ENCODE peak calls at places on chromosome 12, in six cellular contexts. S, U, E, F, R and M are unnamed samples.

GRCh38 chr12:56461235-56462159 is 6.9 kb upstream of the SPRYD4 start:
- DNase-seq in F (no peak), U (no peak), R (no peak), E (no peak), S (peak; percentile 8), M (no peak)

GRCh38 chr12:57237653-57237951 is 8.1 kb downstream of the SHMT2 start:
- DNase-seq in R (no peak), U (no peak), E (no peak), F (peak; percentile 49), S (no peak), M (no peak)

GRCh38 chr12:48668996-48669395 is 13.0 kb downstream of the KANSL2 start:
- DNase-seq in R (no peak), F (no peak), E (no peak), S (no peak), U (no peak), M (no peak)

GRCh38 chr12:45669093-45669492 is 60.4 kb upstream of the ARID2 start:
- DNase-seq in F (no peak), S (peak; percentile 69), U (no peak), E (no peak), R (no peak), M (no peak)

GRCh38 chr12:101839324-101840283 is 8.8 kb upstream of the GNPTAB start:
- DNase-seq in S (peak; percentile 70), F (no peak), R (peak; percentile 87), U (peak; percentile 80), E (no peak), M (peak; percentile 42)

GRCh38 chr12:46556105-46556559 is 183.6 kb upstream of the SLC38A2 start:
- DNase-seq in U (no peak), R (no peak), F (no peak), S (peak; percentile 96), E (no peak), M (no peak)

GRCh38 chr12:76450690-76451089 is 102.5 kb upstream of the BBS10 start:
- DNase-seq in E (no peak), U (no peak), F (no peak), S (peak; percentile 83), R (no peak), M (no peak)

GRCh38 chr12:1170411-1170810 is 179.4 kb downstream of the ERC1 start:
- DNase-seq in F (no peak), R (no peak), E (no peak), U (no peak), S (no peak), M (no peak)

GRCh38 chr12:94676011-94676709 is 25.8 kb upstream of the TMCC3 start:
- DNase-seq in E (no peak), F (no peak), R (peak; percentile 37), S (no peak), U (peak; percentile 35), M (peak; percentile 30)

GRCh38 chr12:76069339-76069738 is 15.1 kb downstream of the NAP1L1 start:
- DNase-seq in F (no peak), E (no peak), U (no peak), R (no peak), S (no peak), M (no peak)

GRCh38 chr12:103140217-103140616 is 182.7 kb downstream of the ASCL1 start:
- DNase-seq in F (no peak), U (no peak), S (no peak), R (no peak), E (no peak), M (no peak)

GRCh38 chr12:108128221-108129016 is 669 bp upstream of the WSCD2 start:
- DNase-seq in F (no peak), E (no peak), R (no peak), U (no peak), S (no peak), M (no peak)

GRCh38 chr12:6360578-6361490 is 14.5 kb downstream of the SCNN1A start:
- DNase-seq in R (no peak), U (no peak), F (no peak), E (no peak), S (peak; percentile 67), M (no peak)

GRCh38 chr12:113247123-113248045 is 26.1 kb downstream of the TPCN1 start:
- DNase-seq in E (no peak), R (no peak), U (no peak), F (no peak), S (peak; percentile 45), M (no peak)

GRCh38 chr12:11771356-11771755 is 121.9 kb downstream of the ETV6 start:
- DNase-seq in R (no peak), U (no peak), E (no peak), F (no peak), S (peak; percentile 14), M (no peak)

GRCh38 chr12:122845865-122846621 is 10.8 kb downstream of the HIP1R start:
- DNase-seq in F (no peak), S (no peak), R (no peak), U (no peak), E (no peak), M (no peak)

GRCh38 chr12:104649217-104649834 is 192.6 kb downstream of the CHST11 start:
- DNase-seq in U (no peak), E (no peak), S (no peak), R (no peak), F (no peak), M (no peak)

GRCh38 chr12:15472036-15472435 is 149.7 kb downstream of the PTPRO start:
- DNase-seq in U (no peak), E (no peak), S (no peak), F (no peak), R (no peak), M (no peak)

GRCh38 chr12:15474766-15475165 is 152.5 kb downstream of the PTPRO start:
- DNase-seq in E (no peak), R (no peak), U (no peak), F (no peak), S (no peak), M (no peak)

GRCh38 chr12:15477761-15478160 is 155.5 kb downstream of the PTPRO start:
- DNase-seq in S (no peak), E (no peak), R (no peak), U (no peak), F (no peak), M (no peak)
- TF ChIP-seq CTCF in S (no peak), E (no peak), R (no peak), U (no peak), F (no peak), M (no peak)

DNA sequence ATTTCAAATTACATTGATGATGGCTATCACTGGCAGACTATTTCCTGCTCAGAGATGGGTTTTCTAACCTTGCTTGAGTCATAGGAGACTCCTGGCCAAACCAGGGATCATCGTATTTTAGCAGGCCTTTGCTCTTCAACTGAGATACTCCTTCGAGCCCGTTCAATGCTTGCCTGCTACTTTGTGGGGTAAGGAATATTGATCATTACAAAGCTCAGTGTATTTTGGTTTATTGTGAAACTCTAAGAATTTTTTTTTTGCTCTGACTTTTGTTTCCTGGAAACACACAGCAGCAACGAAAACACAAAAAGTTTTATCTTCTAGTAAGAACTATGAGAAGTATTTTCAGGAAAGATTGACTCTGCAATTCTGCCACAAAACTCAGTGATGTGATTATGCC is 4.1 kb downstream of the GPRC5D start:
- DNase-seq in R (no peak), F (no peak), E (no peak), S (no peak), U (no peak), M (no peak)
- H3K27ac ChIP-seq in R (no peak overlapping the region), F (no peak overlapping the region), E (no peak overlapping the region), S (no peak overlapping the region), U (no peak overlapping the region), M (no peak overlapping the region)

DNA sequence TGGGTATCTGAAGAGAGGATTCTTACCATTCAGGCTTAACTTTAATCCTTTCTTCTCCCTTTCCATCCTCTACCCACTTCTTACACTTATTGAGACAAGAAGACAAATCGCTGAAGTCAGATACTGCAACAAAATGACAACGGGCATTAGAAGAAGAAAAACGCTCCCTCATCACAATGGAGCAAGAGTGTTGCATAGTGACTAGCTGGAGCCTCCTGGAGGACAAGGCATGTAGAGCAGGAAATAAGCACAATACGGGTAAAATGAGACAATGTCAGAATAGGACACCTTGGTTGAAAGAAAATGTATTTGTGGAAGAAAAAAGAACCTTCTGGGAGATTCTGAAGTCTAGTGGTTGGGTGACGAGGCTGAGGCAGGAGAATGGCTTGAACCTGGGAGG is 501.0 kb downstream of the RERGL start:
- DNase-seq in F (no peak), U (no peak), S (no peak), E (peak; percentile 2), R (no peak), M (no peak)
- TF ChIP-seq CTCF in F (no peak), U (peak; percentile 29), S (peak; percentile 13), E (no peak), R (no peak), M (no peak)

GRCh38 chr12:109759076-109759420 is 45.4 kb downstream of the FAM222A start:
- DNase-seq in F (peak; percentile 48), U (peak; percentile 2), R (no peak), E (no peak), S (no peak), M (peak; percentile 35)

GRCh38 chr12:109760930-109761630 is 47.5 kb downstream of the FAM222A start:
- DNase-seq in R (no peak), E (no peak), U (no peak), S (no peak), F (peak; percentile 56), M (peak; percentile 12)

GRCh38 chr12:109759595-109759994 is 46.0 kb downstream of the FAM222A start:
- DNase-seq in U (peak; percentile 6), S (no peak), R (no peak), E (no peak), F (peak; percentile 50), M (no peak)

GRCh38 chr12:109761631-109761950 is 48.0 kb downstream of the FAM222A start:
- DNase-seq in E (no peak), S (no peak), U (no peak), R (no peak), F (peak; percentile 50), M (peak; percentile 20)

GRCh38 chr12:109760031-109760929 is 46.7 kb downstream of the FAM222A start:
- DNase-seq in F (peak; percentile 72), R (no peak), E (no peak), S (no peak), U (peak; percentile 50), M (peak; percentile 45)
- H3K27ac ChIP-seq in F (no peak overlapping the region), R (no peak overlapping the region), E (no peak overlapping the region), S (no peak overlapping the region), U (no peak overlapping the region), M (no peak overlapping the region)

GRCh38 chr12:110223777-110224378 is 57.2 kb upstream of the ATP2A2 start:
- DNase-seq in S (no peak), U (no peak), E (no peak), F (no peak), R (no peak), M (no peak)
- TF ChIP-seq CTCF in S (no peak), U (no peak), E (no peak), F (no peak), R (no peak), M (no peak)

GRCh38 chr12:67674417-67674816 is 25.9 kb downstream of the DYRK2 start:
- DNase-seq in R (no peak), S (no peak), E (no peak), U (no peak), F (no peak), M (no peak)
- H3K27ac ChIP-seq in R (no peak overlapping the region), S (no peak overlapping the region), E (no peak overlapping the region), U (no peak overlapping the region), F (no peak overlapping the region), M (no peak overlapping the region)

GRCh38 chr12:19794116-19794515 is 354.8 kb downstream of the AEBP2 start:
- DNase-seq in R (no peak), F (no peak), U (no peak), S (no peak), E (no peak), M (no peak)
- TF ChIP-seq CTCF in R (no peak), F (no peak), U (no peak), S (no peak), E (no peak), M (no peak)